ENCODE peak calls at places on chromosomes 12 and 14, in four cellular contexts. U, Y, K and S are unnamed samples.

GRCh38 chr12:24600559-24600958 is 348.3 kb downstream of the BCAT1 start:
- DNase-seq in K (no peak), U (no peak), Y (no peak), S (no peak)

GRCh38 chr14:34650786-34651584 is 21.0 kb upstream of the SNX6 start:
- DNase-seq in Y (no peak), K (no peak), U (no peak), S (no peak)

GRCh38 chr14:105941226-105942166 is 415.1 kb downstream of the TMEM121 start:
- DNase-seq in K (no peak), Y (no peak), U (no peak), S (no peak)

GRCh38 chr12:49622501-49623141 is 740 bp upstream of the PRPF40B start:
- DNase-seq in U (peak), Y (no peak), K (peak), S (peak)

GRCh38 chr12:12467222-12467621 is 95.4 kb downstream of the DUSP16 start:
- DNase-seq in Y (no peak), K (no peak), U (no peak), S (no peak)

GRCh38 chr12:2495452-2496112 is 299.2 kb upstream of the FKBP4 start:
- DNase-seq in K (no peak), Y (no peak), U (no peak), S (no peak)

GRCh38 chr12:111411187-111411764 is 5.6 kb downstream of the SH2B3 start:
- DNase-seq in K (no peak), U (no peak), Y (no peak), S (no peak)

GRCh38 chr12:71183018-71183417 is 25.2 kb upstream of the TSPAN8 start:
- DNase-seq in Y (no peak), K (no peak), U (no peak), S (no peak)

GRCh38 chr12:86170051-86170450 is 86.1 kb downstream of the MGAT4C start:
- DNase-seq in U (no peak), Y (no peak), K (no peak), S (no peak)

GRCh38 chr12:44000309-44000952 is 164.6 kb downstream of the TMEM117 start:
- DNase-seq in U (no peak), Y (peak), K (peak), S (peak)

GRCh38 chr12:124327362-124328043 is 32.6 kb downstream of the RFLNA start:
- DNase-seq in Y (no peak), K (no peak), U (no peak), S (no peak)

GRCh38 chr12:12744556-12745305 is 27.6 kb downstream of the CDKN1B start:
- DNase-seq in K (no peak), Y (no peak), U (no peak), S (no peak)

GRCh38 chr12:132838464-132839080 is 9.9 kb upstream of the GOLGA3 start:
- DNase-seq in K (no peak), Y (no peak), U (no peak), S (no peak)

GRCh38 chr12:5258498-5258897 is 173.4 kb upstream of the NTF3 start:
- DNase-seq in Y (no peak), U (no peak), K (no peak), S (no peak)

GRCh38 chr14:22276913-22277816 is 311.9 kb downstream of the DAD1 start:
- DNase-seq in K (peak), Y (peak), U (no peak), S (peak)

DNA sequence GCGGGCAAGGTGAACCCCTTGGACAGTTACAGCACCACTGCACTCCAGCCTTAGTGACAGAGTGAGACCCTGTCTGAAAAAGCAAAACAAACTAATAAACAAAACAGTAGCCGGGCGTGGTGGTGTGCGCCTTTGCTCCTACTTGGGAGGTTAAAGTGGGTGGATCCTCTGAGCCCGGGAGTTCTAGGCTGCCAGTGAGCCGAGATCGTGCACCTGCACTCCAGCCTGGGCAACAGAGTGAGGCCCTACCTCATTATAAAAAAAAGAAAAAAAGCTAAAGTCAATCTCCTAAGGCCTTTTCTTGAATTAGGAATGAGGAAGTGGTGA is 24.7 kb upstream of the SPTLC2 start:
- DNase-seq in K (no peak), Y (no peak), U (no peak), S (no peak)
- TF ChIP-seq SP1 in K (no peak), Y (no peak), U (no peak), S (no peak)

GRCh38 chr12:121802843-121803698 is 738 bp upstream of the SETD1B start:
- DNase-seq in Y (peak), K (peak), U (peak), S (peak)

GRCh38 chr12:121804417-121805111 is 755 bp downstream of the SETD1B start:
- DNase-seq in U (no peak), Y (peak), K (peak), S (no peak)

GRCh38 chr12:121805171-121805687 is 1.4 kb downstream of the SETD1B start:
- DNase-seq in U (no peak), Y (no peak), K (no peak), S (no peak)

GRCh38 chr12:121802485-121802842 is 1.3 kb upstream of the SETD1B start:
- DNase-seq in Y (no peak), K (no peak), U (no peak), S (no peak)

GRCh38 chr12:121803861-121804416 is at the start of gene SETD1B:
- DNase-seq in U (no peak), Y (no peak), K (peak), S (no peak)
- TF ChIP-seq FOXK2 in U (no peak), Y (no peak), K (no peak), S (no peak)

GRCh38 chr14:32677381-32677780 is 261.3 kb upstream of the NPAS3 start:
- DNase-seq in U (no peak), Y (no peak), K (no peak), S (no peak)

GRCh38 chr14:32681598-32681997 is 257.1 kb upstream of the NPAS3 start:
- DNase-seq in K (no peak), U (no peak), Y (no peak), S (no peak)

GRCh38 chr14:32682219-32682618 is 256.5 kb upstream of the NPAS3 start:
- DNase-seq in K (no peak), U (no peak), Y (no peak), S (no peak)

GRCh38 chr14:32678088-32678487 is 260.6 kb upstream of the NPAS3 start:
- DNase-seq in Y (no peak), K (no peak), U (no peak), S (no peak)

GRCh38 chr14:32679927-32680612 is 258.6 kb upstream of the NPAS3 start:
- DNase-seq in Y (no peak), K (no peak), U (no peak), S (no peak)
- TF ChIP-seq TARDBP in Y (no peak), K (no peak), U (no peak), S (no peak)

GRCh38 chr12:29073631-29074239 is 75.3 kb upstream of the FAR2 start:
- DNase-seq in K (peak), U (no peak), Y (peak), S (peak)
- TF ChIP-seq SP1 in K (no peak), U (no peak), Y (no peak), S (no peak)

GRCh38 chr12:127169321-127170270 is 1097.4 kb upstream of the TMEM132C start:
- DNase-seq in U (no peak), K (no peak), Y (no peak), S (no peak)
- TF ChIP-seq FOXK2 in U (no peak), K (no peak), Y (no peak), S (no peak)

DNA sequence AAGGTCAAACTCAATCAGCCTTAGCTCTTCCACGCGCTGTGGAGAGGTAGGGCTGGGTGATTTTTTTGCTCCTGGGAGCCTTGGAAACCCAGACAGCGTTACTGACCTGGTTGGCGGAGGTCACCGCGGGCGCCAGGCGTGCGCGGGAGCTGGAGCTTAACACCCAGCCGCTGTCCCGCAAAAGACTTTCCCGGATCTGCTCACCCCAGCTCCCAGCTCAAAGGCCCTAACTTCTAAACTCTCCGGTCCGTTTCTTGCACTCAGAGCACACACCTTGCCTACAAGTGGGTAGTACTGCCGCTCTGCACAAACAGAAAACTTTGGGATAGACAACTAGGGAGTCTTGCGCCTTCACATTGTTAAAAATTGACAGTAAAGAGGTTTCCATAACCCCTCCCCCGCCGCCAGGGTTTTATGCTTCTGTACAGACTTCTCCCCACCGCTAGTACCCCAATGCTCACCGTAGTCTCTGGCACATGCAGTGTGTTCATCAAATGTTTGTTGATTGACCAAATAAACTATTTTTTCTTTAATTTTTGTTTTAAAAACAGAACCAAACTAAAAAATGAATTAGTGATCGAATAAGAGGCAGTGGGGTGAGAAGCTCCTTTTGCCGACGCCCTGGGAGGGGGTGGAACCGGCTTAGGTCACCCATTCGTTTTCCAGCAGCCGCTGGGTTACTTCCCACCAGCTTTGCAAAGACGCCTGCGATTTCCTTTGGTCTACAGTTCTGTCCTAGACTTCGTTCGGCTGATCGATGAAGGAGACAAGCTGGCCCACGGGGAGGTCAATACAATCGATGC is 12.7 kb upstream of the TBX3 start:
- DNase-seq in U (no peak), K (no peak), Y (no peak), S (no peak)
- TF ChIP-seq TARDBP in U (no peak), K (no peak), Y (no peak), S (no peak)

DNA sequence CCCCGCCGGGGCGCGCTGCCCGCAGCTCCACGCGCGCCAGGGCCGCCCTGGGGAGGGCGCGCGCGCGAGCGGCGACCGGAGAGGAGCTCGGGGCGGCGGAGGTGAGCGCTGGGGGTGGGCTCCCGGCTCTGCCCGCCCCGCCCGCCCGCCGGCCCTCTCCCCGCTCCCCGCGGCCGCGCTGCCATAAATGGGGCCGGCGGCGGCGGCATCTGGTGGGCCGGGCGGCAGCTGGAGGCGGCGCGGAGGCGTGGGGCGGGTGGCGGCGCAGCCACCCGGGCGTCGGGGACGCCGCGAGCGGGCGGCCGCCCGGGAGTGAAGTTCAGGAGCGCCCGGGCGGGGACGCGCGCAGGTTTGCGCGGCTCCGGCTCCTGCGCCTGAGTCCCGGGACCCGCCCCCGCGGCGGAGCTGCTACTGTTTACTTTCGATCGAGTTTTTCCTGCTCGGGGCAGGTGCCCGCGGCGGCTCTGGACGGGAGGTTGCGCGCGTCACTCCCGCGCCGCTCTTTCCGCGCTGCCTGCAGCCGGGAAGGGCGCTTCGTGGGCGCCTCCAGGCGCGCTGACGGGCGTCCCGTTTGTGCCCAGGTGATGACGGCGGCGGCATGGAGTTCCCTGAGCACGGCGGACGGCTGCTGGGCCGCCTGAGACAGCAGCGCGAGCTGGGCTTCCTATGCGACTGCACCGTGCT is at the start of gene ZBTB42:
- DNase-seq in Y (peak), K (peak), U (no peak), S (peak)
- TF ChIP-seq SP1 in Y (no peak), K (no peak), U (no peak), S (no peak)

DNA sequence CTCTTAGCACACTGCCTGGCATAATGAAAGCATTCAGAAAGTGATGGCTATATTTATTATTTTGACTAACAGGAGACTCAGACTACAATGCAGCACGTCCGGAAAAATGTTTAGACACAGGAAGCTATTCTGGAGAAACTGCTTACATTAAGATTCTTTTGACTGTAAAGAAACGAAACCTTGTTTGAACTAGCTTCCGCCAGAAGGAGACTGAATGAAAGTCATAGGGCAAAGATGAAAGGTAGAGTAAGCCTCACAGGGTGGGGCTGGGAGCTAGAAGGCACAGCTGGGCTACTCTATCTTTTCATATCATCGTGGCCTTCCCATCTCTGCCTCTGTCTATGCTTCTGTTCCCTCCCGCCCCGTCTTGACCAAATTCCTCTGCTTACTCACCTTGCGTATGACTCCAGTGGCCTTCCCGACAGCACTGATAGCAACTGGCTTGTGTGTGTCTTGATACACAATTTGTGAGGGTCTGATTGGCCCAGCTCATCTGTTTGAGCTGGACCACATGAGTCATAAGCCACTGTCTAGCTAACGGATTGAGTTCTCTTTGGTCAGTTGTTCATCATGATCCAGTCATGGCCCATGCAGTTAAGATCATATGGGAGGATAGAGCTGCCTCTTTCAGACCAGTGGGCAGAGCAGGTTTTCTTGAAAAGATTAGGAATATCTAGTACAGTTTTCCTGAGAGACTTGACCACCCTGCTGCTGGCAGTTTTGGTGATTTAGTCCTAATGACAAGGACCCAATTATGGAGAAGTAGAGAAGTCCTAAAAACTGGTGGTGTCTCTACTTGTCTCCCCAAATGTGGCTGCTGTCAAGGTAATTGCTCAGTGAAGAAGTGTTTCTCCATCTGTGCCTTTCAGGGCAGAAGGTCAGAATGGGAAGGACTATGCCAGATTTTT is 151.5 kb upstream of the SLC38A2 start:
- DNase-seq in U (no peak), Y (peak), K (peak), S (no peak)
- TF ChIP-seq FOXK2 in U (no peak), Y (no peak), K (no peak), S (no peak)

DNA sequence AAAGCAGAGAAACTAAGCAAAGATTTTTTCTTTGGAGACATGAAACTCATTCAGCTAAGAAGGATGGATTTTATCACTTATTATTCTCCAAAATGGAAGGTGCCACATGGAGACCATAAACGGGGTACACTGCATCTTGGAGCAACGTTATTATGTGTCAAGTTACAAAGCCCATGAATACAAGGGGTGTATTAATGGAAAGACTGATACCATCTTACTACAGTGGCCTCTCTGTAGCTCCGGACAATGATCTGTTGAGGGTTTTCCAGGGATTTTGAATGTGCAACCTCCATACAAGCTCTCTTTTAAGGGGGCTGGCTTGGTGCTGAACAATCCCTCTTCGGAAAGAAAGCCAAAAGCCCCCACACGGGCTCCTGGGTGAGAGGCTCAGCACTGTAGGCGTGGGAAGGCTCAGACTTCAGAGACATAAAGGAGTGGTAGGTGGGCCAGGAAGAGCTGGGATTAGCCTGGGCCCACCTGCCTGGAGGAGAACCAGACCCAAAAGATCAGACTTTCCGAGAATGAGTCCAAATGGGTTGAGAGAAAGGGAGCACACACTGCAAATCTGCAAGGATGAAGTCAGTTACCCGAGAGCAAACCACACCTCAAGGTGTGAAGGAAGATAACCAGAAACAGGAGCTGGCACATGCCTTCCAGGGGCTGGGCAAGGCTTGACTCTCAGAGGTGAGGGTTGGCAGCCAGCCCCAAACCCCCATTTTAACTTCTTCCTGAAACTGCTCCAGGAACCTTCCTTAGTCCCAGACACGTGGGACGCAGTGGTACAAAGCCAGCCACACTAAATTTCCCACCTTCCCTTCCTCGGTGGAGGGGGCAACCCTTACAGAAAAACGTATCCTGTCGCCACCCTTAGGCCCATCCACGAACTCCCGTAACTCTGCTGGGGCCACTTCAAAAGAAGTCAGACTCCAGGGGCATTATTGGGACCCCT is 1.5 kb downstream of the VPS37B start:
- DNase-seq in K (peak), U (no peak), Y (no peak), S (no peak)
- TF ChIP-seq TARDBP in K (no peak), U (no peak), Y (no peak), S (no peak)

DNA sequence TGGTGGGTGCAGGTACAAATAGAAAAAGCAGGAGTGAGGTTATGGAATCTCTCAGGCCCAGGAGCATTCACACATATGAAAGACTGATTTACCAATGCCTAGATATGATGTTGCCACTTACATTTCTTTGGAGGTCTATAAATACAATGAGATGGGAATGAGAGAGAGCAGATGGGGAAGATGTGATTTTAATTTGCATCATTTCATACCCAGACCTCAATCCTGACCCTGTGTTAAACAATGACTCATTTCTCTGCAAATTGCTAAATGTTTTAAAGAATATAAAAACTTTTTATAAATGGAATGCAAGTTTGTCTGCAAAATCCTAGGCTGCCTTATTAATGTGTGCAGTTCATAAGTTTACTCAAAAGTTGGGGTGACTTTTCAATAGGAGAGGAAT is 38.6 kb upstream of the GNG2 start:
- DNase-seq in K (no peak), U (no peak), Y (no peak), S (no peak)
- TF ChIP-seq SP1 in K (no peak), U (no peak), Y (no peak), S (no peak)